ENCODE peak calls at places on chromosomes 11 and 22, in ten cellular contexts. B, U, N, J, G, Y, H, F, T and Z are unnamed samples.

GRCh38 chr11:92978226-92979111 is 9.0 kb downstream of the MTNR1B start:
- DNase-seq in B (peak), U (peak), N (peak), J (peak), G (no peak), Y (no peak), H (peak), F (no peak), T (no peak), Z (no peak)

GRCh38 chr11:210122-210802 is 2.8 kb downstream of the RIC8A start:
- DNase-seq in B (no peak), U (no peak), N (peak), J (peak), G (peak), Y (no peak), H (peak), F (no peak), T (no peak), Z (no peak)

GRCh38 chr11:126082251-126083109 is 19.8 kb upstream of the CDON start:
- DNase-seq in B (peak), U (peak), N (no peak), J (no peak), G (no peak), Y (peak), H (no peak), F (no peak), T (no peak), Z (no peak)

GRCh38 chr11:118915941-118916841 is 9.5 kb downstream of the BCL9L start:
- DNase-seq in B (no peak), U (no peak), N (no peak), J (no peak), G (no peak), Y (no peak), H (no peak), F (no peak), T (no peak), Z (no peak)

GRCh38 chr11:278001-278951 is at the start of gene NLRP6:
- DNase-seq in B (no peak), U (no peak), N (no peak), J (no peak), G (no peak), Y (no peak), H (peak), F (no peak), T (no peak), Z (no peak)

GRCh38 chr11:105609341-105609781 is 512 bp upstream of the GRIA4 start:
- DNase-seq in B (peak), U (peak), N (no peak), J (peak), G (peak), Y (peak), H (no peak), F (no peak), T (peak), Z (no peak)

GRCh38 chr22:43811777-43812148 is 342 bp downstream of the EFCAB6 start:
- DNase-seq in B (peak), U (no peak), N (peak), J (no peak), G (peak), Y (no peak), H (no peak), F (no peak), T (no peak), Z (no peak)

GRCh38 chr11:104011031-104011430 is 25.4 kb upstream of the DDI1 start:
- DNase-seq in B (no peak), U (no peak), N (no peak), J (no peak), G (no peak), Y (no peak), H (no peak), F (no peak), T (no peak), Z (no peak)

GRCh38 chr11:13249992-13250391 is 27.6 kb upstream of the BMAL1 start:
- DNase-seq in B (no peak), U (no peak), N (no peak), J (no peak), G (peak), Y (no peak), H (no peak), F (no peak), T (no peak), Z (no peak)

GRCh38 chr11:76598426-76598839 is 72.1 kb downstream of the LRRC32 start:
- DNase-seq in B (peak), U (no peak), N (peak), J (peak), G (peak), Y (peak), H (no peak), F (peak), T (peak), Z (no peak)

GRCh38 chr22:24144471-24145115 is 36.7 kb upstream of the SUSD2 start:
- DNase-seq in B (no peak), U (no peak), N (no peak), J (no peak), G (no peak), Y (no peak), H (no peak), F (peak), T (no peak), Z (no peak)

GRCh38 chr22:25403284-25403606 is 161.2 kb upstream of the GRK3 start:
- DNase-seq in B (no peak), U (no peak), N (no peak), J (no peak), G (no peak), Y (no peak), H (no peak), F (no peak), T (no peak), Z (no peak)

GRCh38 chr22:50186181-50186731 is 543 bp downstream of the TRABD start:
- DNase-seq in B (no peak), U (no peak), N (no peak), J (no peak), G (no peak), Y (no peak), H (peak), F (peak), T (no peak), Z (no peak)

GRCh38 chr11:44718612-44719390 is 8.0 kb upstream of the TSPAN18 start:
- DNase-seq in B (no peak), U (no peak), N (no peak), J (no peak), G (no peak), Y (no peak), H (no peak), F (no peak), T (no peak), Z (no peak)